ENCODE peak calls at places on chromosomes 2 and 18, in nine cellular contexts. One of them, this sample, is unnamed.
A peak's percentile ranks its signal among the peaks of the same experiment; 100 is the strongest.

GRCh38 chr2:222311978-222312738 is 13.4 kb upstream of the PAX3 start:
- DNase-seq in MM.1S: no peak
- DNase-seq in EL: no peak
- DNase-seq in mammary epithelial cell: no peak
- DNase-seq in DMS 273 treated with DMSO at 0.1 percent for 48 hours: no peak
- DNase-seq in AG08395: no peak
- DNase-seq in ELR: no peak
- DNase-seq in stimulated activated CD4-positive, alpha-beta T cell treated with anti-CD3 and anti-CD28 coated beads, TNF-alpha, amount 100 ng/mL, for 24 hours: no peak
- DNase-seq in nephron progenitor cell: peak; percentile 54
- DNase-seq in this sample: no peak

GRCh38 chr2:148730085-148730484 is 85.5 kb downstream of the EPC2 start:
- DNase-seq in MM.1S: no peak
- DNase-seq in EL: no peak
- DNase-seq in mammary epithelial cell: no peak
- DNase-seq in DMS 273 treated with DMSO at 0.1 percent for 48 hours: no peak
- DNase-seq in AG08395: no peak
- DNase-seq in ELR: no peak
- DNase-seq in stimulated activated CD4-positive, alpha-beta T cell treated with anti-CD3 and anti-CD28 coated beads, TNF-alpha, amount 100 ng/mL, for 24 hours: no peak
- DNase-seq in nephron progenitor cell: no peak
- DNase-seq in this sample: no peak

GRCh38 chr2:1493361-1494126 is 80.3 kb downstream of the TPO start:
- DNase-seq in MM.1S: no peak
- DNase-seq in EL: no peak
- DNase-seq in mammary epithelial cell: no peak
- DNase-seq in DMS 273 treated with DMSO at 0.1 percent for 48 hours: no peak
- DNase-seq in AG08395: no peak
- DNase-seq in ELR: no peak
- DNase-seq in stimulated activated CD4-positive, alpha-beta T cell treated with anti-CD3 and anti-CD28 coated beads, TNF-alpha, amount 100 ng/mL, for 24 hours: no peak
- DNase-seq in nephron progenitor cell: no peak
- DNase-seq in this sample: no peak

GRCh38 chr2:225597911-225598310 is 198.4 kb downstream of the NYAP2 start:
- DNase-seq in MM.1S: no peak
- DNase-seq in EL: peak; percentile 8
- DNase-seq in mammary epithelial cell: no peak
- DNase-seq in DMS 273 treated with DMSO at 0.1 percent for 48 hours: no peak
- DNase-seq in AG08395: no peak
- DNase-seq in ELR: no peak
- DNase-seq in stimulated activated CD4-positive, alpha-beta T cell treated with anti-CD3 and anti-CD28 coated beads, TNF-alpha, amount 100 ng/mL, for 24 hours: no peak
- DNase-seq in nephron progenitor cell: no peak
- DNase-seq in this sample: no peak

GRCh38 chr2:223537669-223538601 is 64.2 kb downstream of the SCG2 start:
- DNase-seq in MM.1S: no peak
- DNase-seq in EL: peak; percentile 16
- DNase-seq in mammary epithelial cell: no peak
- DNase-seq in DMS 273 treated with DMSO at 0.1 percent for 48 hours: no peak
- DNase-seq in AG08395: no peak
- DNase-seq in ELR: no peak
- DNase-seq in stimulated activated CD4-positive, alpha-beta T cell treated with anti-CD3 and anti-CD28 coated beads, TNF-alpha, amount 100 ng/mL, for 24 hours: no peak
- DNase-seq in nephron progenitor cell: no peak
- DNase-seq in this sample: no peak

GRCh38 chr2:109601693-109602250 is 12.0 kb downstream of the SEPTIN10 start:
- DNase-seq in MM.1S: no peak
- DNase-seq in EL: no peak
- DNase-seq in mammary epithelial cell: no peak
- DNase-seq in DMS 273 treated with DMSO at 0.1 percent for 48 hours: no peak
- DNase-seq in AG08395: no peak
- DNase-seq in ELR: no peak
- DNase-seq in stimulated activated CD4-positive, alpha-beta T cell treated with anti-CD3 and anti-CD28 coated beads, TNF-alpha, amount 100 ng/mL, for 24 hours: no peak
- DNase-seq in nephron progenitor cell: no peak
- DNase-seq in this sample: no peak

GRCh38 chr2:65300772-65301711 is 73.4 kb downstream of the ACTR2 start:
- DNase-seq in MM.1S: peak; percentile 92
- DNase-seq in EL: peak; percentile 80
- DNase-seq in mammary epithelial cell: no peak
- DNase-seq in DMS 273 treated with DMSO at 0.1 percent for 48 hours: no peak
- DNase-seq in AG08395: peak; percentile 88
- DNase-seq in ELR: peak; percentile 72
- DNase-seq in stimulated activated CD4-positive, alpha-beta T cell treated with anti-CD3 and anti-CD28 coated beads, TNF-alpha, amount 100 ng/mL, for 24 hours: peak; percentile 61
- DNase-seq in nephron progenitor cell: no peak
- DNase-seq in this sample: peak; percentile 50

GRCh38 chr18:36376361-36376760 is 78.8 kb downstream of the FHOD3 start:
- DNase-seq in MM.1S: no peak
- DNase-seq in EL: peak; percentile 33
- DNase-seq in mammary epithelial cell: no peak
- DNase-seq in DMS 273 treated with DMSO at 0.1 percent for 48 hours: no peak
- DNase-seq in AG08395: peak; percentile 78
- DNase-seq in ELR: peak; percentile 63
- DNase-seq in stimulated activated CD4-positive, alpha-beta T cell treated with anti-CD3 and anti-CD28 coated beads, TNF-alpha, amount 100 ng/mL, for 24 hours: no peak
- DNase-seq in nephron progenitor cell: no peak
- DNase-seq in this sample: no peak

GRCh38 chr18:8982416-8983183 is 119.9 kb upstream of the NDUFV2 start:
- DNase-seq in MM.1S: peak; percentile 83
- DNase-seq in EL: peak; percentile 77
- DNase-seq in mammary epithelial cell: peak; percentile 54
- DNase-seq in DMS 273 treated with DMSO at 0.1 percent for 48 hours: peak; percentile 75
- DNase-seq in AG08395: peak; percentile 79
- DNase-seq in ELR: peak; percentile 75
- DNase-seq in stimulated activated CD4-positive, alpha-beta T cell treated with anti-CD3 and anti-CD28 coated beads, TNF-alpha, amount 100 ng/mL, for 24 hours: no peak
- DNase-seq in nephron progenitor cell: no peak
- DNase-seq in this sample: peak; percentile 42

GRCh38 chr18:9516437-9517064 is 41.2 kb downstream of the RALBP1 start:
- DNase-seq in MM.1S: peak; percentile 57
- DNase-seq in EL: peak; percentile 46
- DNase-seq in mammary epithelial cell: peak; percentile 33
- DNase-seq in DMS 273 treated with DMSO at 0.1 percent for 48 hours: peak; percentile 27
- DNase-seq in AG08395: peak; percentile 55
- DNase-seq in ELR: peak; percentile 71
- DNase-seq in stimulated activated CD4-positive, alpha-beta T cell treated with anti-CD3 and anti-CD28 coated beads, TNF-alpha, amount 100 ng/mL, for 24 hours: peak; percentile 2
- DNase-seq in nephron progenitor cell: peak; percentile 10
- DNase-seq in this sample: no peak

GRCh38 chr2:176421291-176422050 is 152.2 kb downstream of the MTX2 start:
- DNase-seq in MM.1S: no peak
- DNase-seq in EL: no peak
- DNase-seq in mammary epithelial cell: no peak
- DNase-seq in DMS 273 treated with DMSO at 0.1 percent for 48 hours: no peak
- DNase-seq in AG08395: no peak
- DNase-seq in ELR: no peak
- DNase-seq in stimulated activated CD4-positive, alpha-beta T cell treated with anti-CD3 and anti-CD28 coated beads, TNF-alpha, amount 100 ng/mL, for 24 hours: no peak
- DNase-seq in nephron progenitor cell: peak; percentile 30
- DNase-seq in this sample: no peak

GRCh38 chr18:65091737-65092329 is 659.0 kb upstream of the CDH7 start:
- DNase-seq in MM.1S: peak; percentile 60
- DNase-seq in EL: no peak
- DNase-seq in mammary epithelial cell: no peak
- DNase-seq in DMS 273 treated with DMSO at 0.1 percent for 48 hours: peak; percentile 51
- DNase-seq in AG08395: no peak
- DNase-seq in ELR: peak; percentile 2
- DNase-seq in stimulated activated CD4-positive, alpha-beta T cell treated with anti-CD3 and anti-CD28 coated beads, TNF-alpha, amount 100 ng/mL, for 24 hours: no peak
- DNase-seq in nephron progenitor cell: peak; percentile 13
- DNase-seq in this sample: no peak

GRCh38 chr2:223884399-223884798 is 47.0 kb upstream of the AP1S3 start:
- DNase-seq in MM.1S: no peak
- DNase-seq in EL: peak; percentile 57
- DNase-seq in mammary epithelial cell: no peak
- DNase-seq in DMS 273 treated with DMSO at 0.1 percent for 48 hours: no peak
- DNase-seq in AG08395: peak; percentile 43
- DNase-seq in ELR: peak; percentile 85
- DNase-seq in stimulated activated CD4-positive, alpha-beta T cell treated with anti-CD3 and anti-CD28 coated beads, TNF-alpha, amount 100 ng/mL, for 24 hours: no peak
- DNase-seq in nephron progenitor cell: no peak
- DNase-seq in this sample: no peak

GRCh38 chr2:213806125-213806726 is 522.0 kb downstream of the SPAG16 start:
- DNase-seq in MM.1S: peak; percentile 11
- DNase-seq in EL: peak; percentile 32
- DNase-seq in mammary epithelial cell: peak; percentile 12
- DNase-seq in DMS 273 treated with DMSO at 0.1 percent for 48 hours: no peak
- DNase-seq in AG08395: peak; percentile 13
- DNase-seq in ELR: peak; percentile 58
- DNase-seq in stimulated activated CD4-positive, alpha-beta T cell treated with anti-CD3 and anti-CD28 coated beads, TNF-alpha, amount 100 ng/mL, for 24 hours: no peak
- DNase-seq in nephron progenitor cell: no peak
- DNase-seq in this sample: no peak

GRCh38 chr18:75205760-75206109 is 3.2 kb downstream of the PTGR3 start:
- DNase-seq in MM.1S: no peak
- DNase-seq in EL: peak; percentile 52
- DNase-seq in mammary epithelial cell: no peak
- DNase-seq in DMS 273 treated with DMSO at 0.1 percent for 48 hours: no peak
- DNase-seq in AG08395: no peak
- DNase-seq in ELR: peak; percentile 44
- DNase-seq in stimulated activated CD4-positive, alpha-beta T cell treated with anti-CD3 and anti-CD28 coated beads, TNF-alpha, amount 100 ng/mL, for 24 hours: no peak
- DNase-seq in nephron progenitor cell: peak; percentile 46
- DNase-seq in this sample: no peak

GRCh38 chr2:113098061-113098460 is 29.3 kb upstream of the IL1RN start:
- DNase-seq in MM.1S: peak; percentile 85
- DNase-seq in EL: no peak
- DNase-seq in mammary epithelial cell: no peak
- DNase-seq in DMS 273 treated with DMSO at 0.1 percent for 48 hours: no peak
- DNase-seq in AG08395: no peak
- DNase-seq in ELR: no peak
- DNase-seq in stimulated activated CD4-positive, alpha-beta T cell treated with anti-CD3 and anti-CD28 coated beads, TNF-alpha, amount 100 ng/mL, for 24 hours: no peak
- DNase-seq in nephron progenitor cell: no peak
- DNase-seq in this sample: no peak

GRCh38 chr2:98093146-98093545 is 6.2 kb downstream of the VWA3B start:
- DNase-seq in MM.1S: no peak
- DNase-seq in EL: no peak
- DNase-seq in mammary epithelial cell: no peak
- DNase-seq in DMS 273 treated with DMSO at 0.1 percent for 48 hours: no peak
- DNase-seq in AG08395: no peak
- DNase-seq in ELR: no peak
- DNase-seq in stimulated activated CD4-positive, alpha-beta T cell treated with anti-CD3 and anti-CD28 coated beads, TNF-alpha, amount 100 ng/mL, for 24 hours: no peak
- DNase-seq in nephron progenitor cell: no peak
- DNase-seq in this sample: no peak

GRCh38 chr2:207879536-207879935 is 109.8 kb upstream of the FZD5 start:
- DNase-seq in MM.1S: no peak
- DNase-seq in EL: peak; percentile 75
- DNase-seq in mammary epithelial cell: peak; percentile 4
- DNase-seq in DMS 273 treated with DMSO at 0.1 percent for 48 hours: no peak
- DNase-seq in AG08395: peak; percentile 77
- DNase-seq in ELR: peak; percentile 48
- DNase-seq in stimulated activated CD4-positive, alpha-beta T cell treated with anti-CD3 and anti-CD28 coated beads, TNF-alpha, amount 100 ng/mL, for 24 hours: no peak
- DNase-seq in nephron progenitor cell: no peak
- DNase-seq in this sample: no peak

This sample was measured in glutamatergic neuron.